ENCODE peak calls at places on chromosomes 5 and 9, in four cellular contexts. M is RKO, X is GM23338, E is pulmonary artery endothelial cell. L is an unnamed sample.

GRCh38 chr5:150092159-150092787 is 5.9 kb upstream of the CSF1R start:
- DNase-seq in E (no peak), X (no peak), M (no peak), L (no peak)

GRCh38 chr5:401216-402034 is 41.6 kb upstream of the EXOC3 start:
- DNase-seq in M (no peak), X (no peak), E (no peak), L (no peak)

GRCh38 chr5:99104538-99105132 is 175.8 kb upstream of the CHD1 start:
- DNase-seq in M (peak), E (no peak), X (peak), L (peak)

GRCh38 chr5:54361683-54362411 is 51.5 kb upstream of the ARL15 start:
- DNase-seq in E (no peak), X (no peak), M (no peak), L (no peak)

GRCh38 chr5:472656-473343 is 29.8 kb downstream of the EXOC3 start:
- DNase-seq in M (peak), X (peak), E (peak), L (peak)

GRCh38 chr9:137972355-137972987 is 94.9 kb downstream of the CACNA1B start:
- DNase-seq in M (no peak), E (no peak), X (no peak), L (no peak)

GRCh38 chr9:121637441-121638222 is 13.8 kb upstream of the DAB2IP start:
- DNase-seq in M (peak), E (no peak), X (no peak), L (no peak)

GRCh38 chr5:93246093-93246855 is 334.7 kb downstream of the NR2F1-AS1 start:
- DNase-seq in E (no peak), X (peak), M (no peak), L (peak)

GRCh38 chr5:177576169-177576568 is 15.8 kb upstream of the TMED9 start:
- DNase-seq in M (no peak), X (no peak), E (no peak), L (no peak)

GRCh38 chr9:105076729-105077128 is 148.8 kb upstream of the ABCA1 start:
- DNase-seq in E (no peak), M (no peak), X (no peak), L (peak)

GRCh38 chr5:135027699-135028615 is 6.1 kb downstream of the PITX1 start:
- DNase-seq in M (no peak), X (peak), E (no peak), L (peak)

GRCh38 chr5:6495433-6496206 is 47.0 kb downstream of the UBE2QL1 start:
- DNase-seq in X (no peak), E (no peak), M (no peak), L (no peak)

GRCh38 chr9:78668148-78668825 is 371.4 kb downstream of the PSAT1 start:
- DNase-seq in X (peak), M (no peak), E (no peak), L (no peak)

GRCh38 chr9:83403864-83404263 is 134.3 kb downstream of the FRMD3 start:
- DNase-seq in X (peak), E (no peak), M (no peak), L (peak)